ENCODE peak calls at places on chromosomes 5 and 9, in five cellular contexts. M, Y, V, I and S are unnamed samples.

GRCh38 chr9:133843751-133844373 is 105.7 kb upstream of the SARDH start:
- DNase-seq in M (no peak), Y (no peak), V (no peak), I (no peak), S (no peak)

GRCh38 chr9:32405506-32405905 is 21.1 kb downstream of the ACO1 start:
- DNase-seq in M (no peak), Y (no peak), V (no peak), I (no peak), S (no peak)

GRCh38 chr5:155727512-155728145 is 599.3 kb upstream of the SGCD start:
- DNase-seq in M (peak), Y (peak), V (no peak), I (peak), S (peak)

GRCh38 chr9:114008667-114009410 is 69.3 kb downstream of the AMBP start:
- DNase-seq in M (no peak), Y (no peak), V (peak), I (no peak), S (no peak)

GRCh38 chr5:159449925-159450324 is 119.6 kb upstream of the IL12B start:
- DNase-seq in M (no peak), Y (peak), V (no peak), I (no peak), S (no peak)

GRCh38 chr5:113359419-113359818 is 75.4 kb downstream of the TSSK1B start:
- DNase-seq in M (no peak), Y (no peak), V (no peak), I (no peak), S (no peak)

GRCh38 chr9:137575382-137575724 is 3.4 kb downstream of the DPH7 start:
- DNase-seq in M (no peak), Y (no peak), V (no peak), I (no peak), S (no peak)

GRCh38 chr5:180816608-180817534 is 14.3 kb upstream of the MGAT1 start:
- DNase-seq in M (no peak), Y (no peak), V (no peak), I (peak), S (no peak)

GRCh38 chr5:90549729-90550275 is 8.8 kb upstream of the ADGRV1 start:
- DNase-seq in M (no peak), Y (no peak), V (peak), I (no peak), S (no peak)

GRCh38 chr9:100167176-100167575 is 68.1 kb downstream of the INVS start:
- DNase-seq in M (no peak), Y (peak), V (no peak), I (no peak), S (no peak)

GRCh38 chr5:141725909-141726308 is 43.9 kb upstream of the ARAP3 start:
- DNase-seq in M (no peak), Y (peak), V (no peak), I (no peak), S (no peak)

GRCh38 chr9:99878651-99879050 is 27.8 kb upstream of the STX17 start:
- DNase-seq in M (peak), Y (no peak), V (no peak), I (no peak), S (no peak)

GRCh38 chr5:68240196-68240595 is 24.6 kb downstream of the PIK3R1 start:
- DNase-seq in M (no peak), Y (no peak), V (no peak), I (no peak), S (peak)

GRCh38 chr5:180648658-180649296 is 623 bp downstream of the FLT4 start:
- DNase-seq in M (no peak), Y (no peak), V (no peak), I (peak), S (peak)

GRCh38 chr9:82354260-82354659 is 365.7 kb downstream of the SPATA31D1 start:
- DNase-seq in M (peak), Y (peak), V (no peak), I (no peak), S (no peak)

GRCh38 chr9:127173063-127173462 is 50.6 kb upstream of the ANGPTL2 start:
- DNase-seq in M (peak), Y (no peak), V (no peak), I (no peak), S (no peak)

GRCh38 chr5:169933624-169934023 is 46.7 kb downstream of the INSYN2B start:
- DNase-seq in M (peak), Y (no peak), V (no peak), I (no peak), S (no peak)

GRCh38 chr5:68252678-68253520 is 37.3 kb downstream of the PIK3R1 start:
- DNase-seq in M (peak), Y (peak), V (peak), I (peak), S (peak)

GRCh38 chr5:96807099-96807654 is 568 bp downstream of the ERAP1 start:
- DNase-seq in M (peak), Y (peak), V (peak), I (peak), S (peak)

GRCh38 chr9:135835131-135835530 is 72.2 kb downstream of the CAMSAP1 start:
- DNase-seq in M (no peak), Y (no peak), V (no peak), I (no peak), S (no peak)

GRCh38 chr9:17018540-17019196 is 116.2 kb upstream of the CNTLN start:
- DNase-seq in M (no peak), Y (peak), V (no peak), I (no peak), S (no peak)

DNA sequence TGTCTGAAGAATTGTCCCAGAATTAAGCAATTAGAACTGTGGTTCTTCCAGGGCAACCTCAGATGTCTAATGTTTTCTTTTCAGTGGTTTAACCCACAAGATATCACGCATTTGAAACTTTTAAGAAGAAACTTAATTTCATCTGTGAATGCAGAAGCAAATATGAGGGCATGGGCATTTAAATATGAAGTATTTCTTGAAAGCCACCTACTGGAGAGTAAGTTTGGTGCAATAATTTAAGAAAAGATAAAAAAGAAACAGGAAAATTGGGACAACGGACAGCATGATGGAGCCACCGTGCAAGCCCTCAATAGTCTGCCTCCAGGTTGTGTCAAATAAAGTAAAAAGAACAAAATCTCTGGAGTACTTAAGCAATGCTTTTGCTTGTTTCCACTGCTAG is 1.2 kb upstream of the CAPSL start:
- DNase-seq in M (no peak), Y (no peak), V (no peak), I (no peak), S (no peak)
- TF ChIP-seq CTCF in M (peak), Y (peak), V (no peak), I (peak), S (no peak)

GRCh38 chr5:177490311-177490991 is 7.0 kb downstream of the PDLIM7 start:
- DNase-seq in M (no peak), Y (no peak), V (no peak), I (no peak), S (peak)

GRCh38 chr5:177487144-177487543 is 10.3 kb downstream of the PDLIM7 start:
- DNase-seq in M (no peak), Y (no peak), V (no peak), I (no peak), S (no peak)

GRCh38 chr5:177490992-177491391 is 6.4 kb downstream of the PDLIM7 start:
- DNase-seq in M (no peak), Y (no peak), V (no peak), I (no peak), S (peak)

GRCh38 chr5:177487975-177488374 is 9.4 kb downstream of the PDLIM7 start:
- DNase-seq in M (no peak), Y (no peak), V (no peak), I (no peak), S (no peak)

GRCh38 chr5:177489119-177489716 is 8.2 kb downstream of the PDLIM7 start:
- DNase-seq in M (no peak), Y (no peak), V (no peak), I (no peak), S (no peak)
- TF ChIP-seq CTCF in M (no peak), Y (no peak), V (no peak), I (no peak), S (peak)

GRCh38 chr9:1009101-1009707 is 32.7 kb downstream of the DMRT3 start:
- DNase-seq in M (peak), Y (peak), V (peak), I (peak), S (peak)
- TF ChIP-seq CTCF in M (peak), Y (peak), V (peak), I (peak), S (peak)

DNA sequence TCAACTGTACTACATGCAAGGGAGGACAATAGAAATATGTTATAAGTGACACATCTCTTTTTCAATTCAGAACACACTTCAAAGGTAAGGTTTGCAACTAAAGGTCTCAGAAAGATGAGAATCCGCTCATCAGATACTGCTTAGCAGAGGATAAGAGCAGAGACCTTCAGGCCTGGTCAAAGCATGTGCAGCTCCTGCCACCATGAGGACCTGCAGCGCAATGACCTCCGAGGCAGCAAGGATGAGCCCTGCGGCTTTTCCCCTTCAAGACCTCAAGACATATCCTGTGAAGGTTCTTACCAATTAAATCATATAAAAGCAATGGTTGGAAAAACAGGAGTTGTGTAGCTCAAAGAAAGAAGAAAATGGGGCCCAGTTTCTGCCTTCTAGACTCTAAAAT is 135.8 kb downstream of the TRIM36 start:
- DNase-seq in M (peak), Y (no peak), V (no peak), I (peak), S (peak)
- TF ChIP-seq CTCF in M (peak), Y (no peak), V (no peak), I (no peak), S (peak)

GRCh38 chr5:140205952-140206351 is 31.0 kb downstream of the CYSTM1 start:
- DNase-seq in M (no peak), Y (no peak), V (no peak), I (no peak), S (no peak)
- TF ChIP-seq CTCF in M (no peak), Y (no peak), V (no peak), I (no peak), S (no peak)

DNA sequence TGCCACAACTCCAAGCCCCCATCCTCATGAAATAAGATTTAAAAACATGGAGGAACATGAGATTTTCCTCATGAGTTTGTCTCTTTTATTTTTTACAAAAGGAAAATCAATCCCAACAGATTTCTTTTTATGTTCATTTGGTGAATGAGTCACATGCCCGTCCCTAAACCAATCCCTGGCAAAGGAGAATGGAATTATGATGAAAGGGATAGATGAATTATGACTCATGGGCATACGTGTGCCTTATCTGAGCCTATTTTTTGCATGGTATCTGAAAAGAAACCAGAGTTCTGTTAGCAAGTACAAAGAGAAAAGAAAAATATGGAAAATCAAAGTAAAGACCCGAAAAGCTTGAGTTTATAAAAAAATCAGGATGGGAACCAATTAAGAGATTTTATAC is 267.5 kb upstream of the TMEM161B start:
- DNase-seq in M (no peak), Y (peak), V (no peak), I (no peak), S (no peak)
- TF ChIP-seq CTCF in M (no peak), Y (no peak), V (no peak), I (no peak), S (no peak)

DNA sequence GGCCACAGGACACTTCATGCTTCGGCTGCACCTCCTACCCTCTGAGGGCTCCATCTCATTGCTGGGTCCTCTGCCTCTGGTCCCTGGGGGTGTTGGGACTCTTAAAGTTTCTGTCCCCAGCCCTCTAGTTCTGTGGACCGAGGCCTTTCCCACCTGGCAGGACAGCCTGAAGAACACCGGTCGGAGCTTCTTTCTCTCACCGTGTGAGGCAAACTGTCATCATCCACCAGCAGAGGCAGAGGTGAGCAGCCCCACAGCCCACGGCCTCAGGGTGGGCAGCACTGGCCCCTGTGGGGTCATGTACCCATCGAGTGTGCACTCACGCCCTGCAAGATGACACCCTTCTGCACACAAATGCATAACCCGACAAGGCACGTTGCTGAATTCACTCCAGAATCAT is 49.9 kb downstream of the IRX2 start:
- DNase-seq in M (no peak), Y (no peak), V (no peak), I (no peak), S (no peak)
- TF ChIP-seq CTCF in M (no peak), Y (no peak), V (no peak), I (no peak), S (no peak)

GRCh38 chr9:7591501-7591900 is 208.1 kb downstream of the DMAC1 start:
- DNase-seq in M (no peak), Y (no peak), V (no peak), I (no peak), S (no peak)

GRCh38 chr9:7597716-7598115 is 201.9 kb downstream of the DMAC1 start:
- DNase-seq in M (no peak), Y (no peak), V (no peak), I (no peak), S (no peak)

GRCh38 chr9:7592321-7593319 is 207.0 kb downstream of the DMAC1 start:
- DNase-seq in M (no peak), Y (no peak), V (no peak), I (no peak), S (no peak)
- TF ChIP-seq CTCF in M (no peak), Y (no peak), V (peak), I (peak), S (no peak)